ENCODE peak calls at places on chromosomes 3 and 15, in four cellular contexts. T is testis, X is A549, V is IMR-90. Q is an unnamed sample.

GRCh38 chr3:129665024-129665768 is 58.7 kb upstream of the PLXND1 start:
- DNase-seq in X (no peak), T (no peak), V (peak), Q (no peak)

GRCh38 chr3:23075478-23075877 is 127.6 kb upstream of the UBE2E2 start:
- DNase-seq in T (no peak), V (peak), X (no peak), Q (no peak)

GRCh38 chr3:190122198-190122771 is 1.6 kb upstream of the P3H2 start:
- DNase-seq in X (no peak), T (no peak), V (peak), Q (no peak)

GRCh38 chr3:46930176-46930944 is 46.2 kb downstream of the CCDC12 start:
- DNase-seq in X (no peak), V (no peak), T (no peak), Q (no peak)

GRCh38 chr15:48250640-48251076 is 44.6 kb downstream of the SLC12A1 start:
- DNase-seq in X (peak), V (peak), T (peak), Q (peak)

GRCh38 chr3:66817946-66818557 is 180.1 kb upstream of the KBTBD8 start:
- DNase-seq in T (peak), V (no peak), X (no peak), Q (no peak)

GRCh38 chr3:113245775-113246174 is 34.4 kb downstream of the BOC start:
- DNase-seq in V (peak), T (peak), X (no peak), Q (no peak)

GRCh38 chr3:192802957-192803899 is 75.9 kb upstream of the FGF12 start:
- DNase-seq in T (no peak), X (peak), V (peak), Q (peak)

GRCh38 chr3:119293761-119294401 is at the start of gene ARHGAP31:
- DNase-seq in X (peak), T (peak), V (peak), Q (peak)
- TF ChIP-seq POLR2A in X (peak), T (no peak), V (no peak), Q (no peak)

DNA sequence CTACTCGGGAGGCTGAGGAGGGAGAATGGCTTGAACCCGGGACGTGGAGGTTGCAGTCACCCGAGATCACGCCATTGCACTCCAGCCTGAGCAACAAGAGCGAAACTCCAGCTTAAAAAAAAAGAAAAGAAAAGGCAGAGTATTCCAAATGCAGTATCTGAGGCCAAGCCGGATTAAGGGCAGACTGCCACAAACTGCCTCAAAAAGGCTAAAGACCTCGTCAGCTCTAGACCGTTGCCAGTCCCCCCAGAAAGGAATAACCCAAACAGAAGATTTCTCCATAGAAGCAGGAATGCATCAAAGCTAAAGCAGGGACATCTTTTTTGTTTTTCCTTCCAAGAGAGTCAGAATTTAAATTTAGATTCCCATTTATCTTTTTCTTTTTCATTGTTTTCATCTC is 72.9 kb downstream of the TM4SF4 start:
- DNase-seq in X (no peak), T (peak), V (peak), Q (no peak)
- TF ChIP-seq POLR2A in X (no peak), T (no peak), V (no peak), Q (no peak)

GRCh38 chr3:52483081-52483480 is 12.1 kb upstream of the STAB1 start:
- DNase-seq in X (no peak), T (no peak), V (no peak), Q (no peak)
- TF ChIP-seq POLR2A in X (no peak), T (no peak), V (no peak), Q (no peak)

GRCh38 chr3:24494616-24495333 is at the start of gene THRB:
- DNase-seq in V (no peak), X (peak), T (peak), Q (peak)

GRCh38 chr3:24496529-24497482 is 2.2 kb upstream of the THRB start:
- DNase-seq in T (peak), X (peak), V (peak), Q (peak)

GRCh38 chr3:24492971-24493551 is 1.6 kb downstream of the THRB start:
- DNase-seq in X (no peak), T (no peak), V (no peak), Q (no peak)

GRCh38 chr3:24495334-24495994 is 814 bp upstream of the THRB start:
- DNase-seq in T (peak), X (peak), V (no peak), Q (peak)

DNA sequence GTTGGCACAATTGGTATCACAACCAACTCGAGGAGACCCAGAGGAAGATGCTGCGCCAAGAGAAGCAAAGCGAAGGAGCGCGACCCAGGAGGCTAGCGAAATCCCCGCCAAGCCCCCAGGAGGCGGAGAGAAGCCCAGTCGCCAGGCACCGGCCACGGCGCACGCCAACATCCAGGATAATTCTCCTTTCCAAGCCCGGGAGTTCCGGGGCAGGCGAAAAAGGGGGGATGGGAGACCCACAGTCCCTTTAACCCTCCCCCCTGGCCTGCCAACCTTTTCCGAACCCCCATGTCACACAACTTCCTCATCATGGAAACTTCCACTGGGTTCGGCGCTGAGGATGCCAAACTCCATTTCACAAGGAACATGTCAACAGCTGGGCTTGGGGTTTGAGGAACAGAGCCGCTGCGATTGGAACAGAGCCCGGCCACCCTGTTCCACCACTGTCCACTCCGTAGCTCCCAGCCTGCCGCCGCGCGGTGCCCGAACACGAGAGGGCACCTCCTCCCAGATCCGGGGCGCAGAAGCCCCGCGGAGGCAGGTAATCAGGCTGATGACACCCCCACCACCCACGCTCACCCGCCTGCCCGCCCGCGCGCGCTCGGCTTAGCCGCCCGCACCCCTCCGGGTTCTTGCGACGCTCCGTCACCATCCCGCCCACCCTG is 567 bp downstream of the THRB start:
- DNase-seq in T (peak), V (no peak), X (peak), Q (no peak)
- TF ChIP-seq POLR2A in T (no peak), V (no peak), X (no peak), Q (peak)

Q was measured in erythroblast.